ENCODE peak calls at places on chromosomes 1 and 21, in seven cellular contexts. T is COR-L47; R is lung; P is activated CD4-positive, alpha-beta T cell treated with anti-CD3 and anti-CD28 coated beads, Interleukin-2, amount 50 U/mL, for 24 hours; M is T-helper 2 cell; G is fibroblast of mammary gland; B is MG63. N is an unnamed sample.

GRCh38 chr21:32257952-32258785 is 20.7 kb downstream of the MIS18A start:
- DNase-seq in T (peak), R (peak), P (no peak), M (peak), G (peak), B (peak), N (peak)

GRCh38 chr1:20153000-20153418 is 13.9 kb downstream of the PLA2G2F start:
- DNase-seq in T (no peak), R (no peak), P (no peak), M (no peak), G (no peak), B (no peak), N (no peak)

GRCh38 chr1:181142096-181143043 is 53.9 kb downstream of the IER5 start:
- DNase-seq in T (peak), R (peak), P (peak), M (peak), G (peak), B (peak), N (peak)

GRCh38 chr1:53376041-53376461 is 48.2 kb upstream of the LRP8 start:
- DNase-seq in T (no peak), R (no peak), P (no peak), M (no peak), G (no peak), B (no peak), N (no peak)

GRCh38 chr1:150619576-150620509 is 9.6 kb downstream of the ENSA start:
- DNase-seq in T (peak), R (no peak), P (no peak), M (peak), G (peak), B (peak), N (peak)

GRCh38 chr1:232503497-232503896 is 126.4 kb downstream of the SIPA1L2 start:
- DNase-seq in T (no peak), R (no peak), P (no peak), M (no peak), G (no peak), B (no peak), N (no peak)

GRCh38 chr1:234827181-234827580 is 217.2 kb upstream of the IRF2BP2 start:
- DNase-seq in T (no peak), R (no peak), P (no peak), M (no peak), G (no peak), B (peak), N (no peak)

GRCh38 chr21:41895643-41896493 is 16.7 kb upstream of the PRDM15 start:
- DNase-seq in T (no peak), R (no peak), P (no peak), M (peak), G (no peak), B (no peak), N (no peak)

GRCh38 chr1:168654198-168654910 is 74.7 kb downstream of the DPT start:
- DNase-seq in T (no peak), R (no peak), P (no peak), M (no peak), G (peak), B (peak), N (no peak)

GRCh38 chr1:45370575-45370974 is 30.3 kb upstream of the MUTYH start:
- DNase-seq in T (no peak), R (no peak), P (no peak), M (no peak), G (no peak), B (no peak), N (no peak)

GRCh38 chr21:33791058-33791457 is 124.5 kb downstream of the ATP5PO start:
- DNase-seq in T (no peak), R (no peak), P (no peak), M (no peak), G (no peak), B (no peak), N (no peak)

GRCh38 chr1:3417082-3417728 is 37.3 kb upstream of the ARHGEF16 start:
- DNase-seq in T (no peak), R (no peak), P (no peak), M (no peak), G (no peak), B (no peak), N (no peak)

GRCh38 chr1:179228783-179229213 is 679 bp downstream of the ABL2 start:
- DNase-seq in T (no peak), R (peak), P (peak), M (peak), G (peak), B (peak), N (no peak)

GRCh38 chr1:201535778-201536245 is 3.1 kb upstream of the NAV1 start:
- DNase-seq in T (no peak), R (no peak), P (no peak), M (no peak), G (no peak), B (no peak), N (no peak)

GRCh38 chr1:173580081-173580480 is 22.8 kb downstream of the SLC9C2 start:
- DNase-seq in T (no peak), R (no peak), P (no peak), M (no peak), G (no peak), B (no peak), N (no peak)

GRCh38 chr1:167661527-167662436 is 31.8 kb downstream of the RCSD1 start:
- DNase-seq in T (no peak), R (no peak), P (no peak), M (no peak), G (peak), B (peak), N (no peak)

GRCh38 chr1:154006136-154006535 is 15.6 kb downstream of the RPS27 start:
- DNase-seq in T (no peak), R (no peak), P (no peak), M (no peak), G (peak), B (no peak), N (no peak)

GRCh38 chr1:182913401-182913800 is 39.6 kb downstream of the SHCBP1L start:
- DNase-seq in T (no peak), R (no peak), P (no peak), M (no peak), G (no peak), B (no peak), N (no peak)

GRCh38 chr1:78355646-78356045 is 135.1 kb upstream of the PTGFR start:
- DNase-seq in T (no peak), R (no peak), P (no peak), M (no peak), G (peak), B (no peak), N (no peak)

GRCh38 chr1:207814469-207814868 is 62.6 kb downstream of the CD46 start:
- DNase-seq in T (no peak), R (no peak), P (no peak), M (no peak), G (no peak), B (no peak), N (no peak)

GRCh38 chr1:149928388-149928724 is 753 bp upstream of the SF3B4 start:
- DNase-seq in T (no peak), R (no peak), P (no peak), M (no peak), G (no peak), B (no peak), N (no peak)